ENCODE peak calls at places on chromosomes 1 and 21, in seven cellular contexts. One of them, this sample, is unnamed.

GRCh38 chr1:93324486-93325464 is 20.9 kb upstream of the DR1 start:
- DNase-seq in ovary: no peak
- DNase-seq in left lung: no peak
- DNase-seq in IMR-90: peak; percentile 81
- DNase-seq in colonic mucosa: no peak
- DNase-seq in H9: no peak
- DNase-seq in CD8-positive, alpha-beta T cell: no peak
- DNase-seq in this sample: no peak

GRCh38 chr1:162471290-162471853 is 26.2 kb upstream of the UHMK1 start:
- DNase-seq in ovary: no peak
- DNase-seq in left lung: no peak
- DNase-seq in IMR-90: no peak
- DNase-seq in colonic mucosa: no peak
- DNase-seq in H9: no peak
- DNase-seq in CD8-positive, alpha-beta T cell: no peak
- DNase-seq in this sample: no peak

GRCh38 chr1:207088731-207089626 is at the start of gene C4BPB:
- DNase-seq in ovary: no peak
- DNase-seq in left lung: no peak
- DNase-seq in IMR-90: no peak
- DNase-seq in colonic mucosa: peak; percentile 76
- DNase-seq in H9: no peak
- DNase-seq in CD8-positive, alpha-beta T cell: no peak
- DNase-seq in this sample: no peak

GRCh38 chr21:33949516-33950424 is 34.2 kb upstream of the ATP5PO start:
- DNase-seq in ovary: no peak
- DNase-seq in left lung: no peak
- DNase-seq in IMR-90: no peak
- DNase-seq in colonic mucosa: no peak
- DNase-seq in H9: no peak
- DNase-seq in CD8-positive, alpha-beta T cell: peak; percentile 59
- DNase-seq in this sample: no peak

GRCh38 chr1:212288614-212289013 is 3.4 kb downstream of the PPP2R5A start:
- DNase-seq in ovary: no peak
- DNase-seq in left lung: no peak
- DNase-seq in IMR-90: peak; percentile 79
- DNase-seq in colonic mucosa: no peak
- DNase-seq in H9: no peak
- DNase-seq in CD8-positive, alpha-beta T cell: no peak
- DNase-seq in this sample: no peak

GRCh38 chr1:210248341-210248740 is 15.7 kb downstream of the SERTAD4 start:
- DNase-seq in ovary: no peak
- DNase-seq in left lung: no peak
- DNase-seq in IMR-90: no peak
- DNase-seq in colonic mucosa: no peak
- DNase-seq in H9: no peak
- DNase-seq in CD8-positive, alpha-beta T cell: no peak
- DNase-seq in this sample: no peak

GRCh38 chr1:198232407-198232806 is 75.6 kb downstream of the NEK7 start:
- DNase-seq in ovary: no peak
- DNase-seq in left lung: no peak
- DNase-seq in IMR-90: peak; percentile 6
- DNase-seq in colonic mucosa: no peak
- DNase-seq in H9: no peak
- DNase-seq in CD8-positive, alpha-beta T cell: no peak
- DNase-seq in this sample: no peak

GRCh38 chr1:210362526-210362925 is 33.8 kb downstream of the HHAT start:
- DNase-seq in ovary: no peak
- DNase-seq in left lung: no peak
- DNase-seq in IMR-90: peak; percentile 61
- DNase-seq in colonic mucosa: peak; percentile 20
- DNase-seq in H9: no peak
- DNase-seq in CD8-positive, alpha-beta T cell: no peak
- DNase-seq in this sample: no peak

GRCh38 chr1:66809736-66810326 is 8.8 kb upstream of the INSL5 start:
- DNase-seq in ovary: no peak
- DNase-seq in left lung: no peak
- DNase-seq in IMR-90: peak; percentile 22
- DNase-seq in colonic mucosa: no peak
- DNase-seq in H9: no peak
- DNase-seq in CD8-positive, alpha-beta T cell: no peak
- DNase-seq in this sample: no peak

GRCh38 chr1:165592945-165593823 is 37.9 kb upstream of the MGST3 start:
- DNase-seq in ovary: peak; percentile 76
- DNase-seq in left lung: no peak
- DNase-seq in IMR-90: peak; percentile 76
- DNase-seq in colonic mucosa: peak; percentile 78
- DNase-seq in H9: peak; percentile 61
- DNase-seq in CD8-positive, alpha-beta T cell: peak; percentile 81
- DNase-seq in this sample: peak; percentile 66

GRCh38 chr1:15684468-15685283 is 556 bp downstream of the PLEKHM2 start:
- DNase-seq in ovary: peak; percentile 49
- DNase-seq in left lung: peak; percentile 87
- DNase-seq in IMR-90: no peak
- DNase-seq in colonic mucosa: peak; percentile 45
- DNase-seq in H9: peak; percentile 38
- DNase-seq in CD8-positive, alpha-beta T cell: peak; percentile 27
- DNase-seq in this sample: no peak

GRCh38 chr1:36934061-36934460 is 100.3 kb downstream of the GRIK3 start:
- DNase-seq in ovary: no peak
- DNase-seq in left lung: no peak
- DNase-seq in IMR-90: no peak
- DNase-seq in colonic mucosa: no peak
- DNase-seq in H9: no peak
- DNase-seq in CD8-positive, alpha-beta T cell: no peak
- DNase-seq in this sample: no peak

GRCh38 chr1:167791281-167792209 is 69.8 kb downstream of the MPZL1 start:
- DNase-seq in ovary: peak; percentile 30
- DNase-seq in left lung: no peak
- DNase-seq in IMR-90: peak; percentile 99
- DNase-seq in colonic mucosa: peak; percentile 40
- DNase-seq in H9: no peak
- DNase-seq in CD8-positive, alpha-beta T cell: no peak
- DNase-seq in this sample: no peak

GRCh38 chr1:186454996-186455395 is 5.9 kb downstream of the PDC start:
- DNase-seq in ovary: no peak
- DNase-seq in left lung: no peak
- DNase-seq in IMR-90: no peak
- DNase-seq in colonic mucosa: no peak
- DNase-seq in H9: no peak
- DNase-seq in CD8-positive, alpha-beta T cell: no peak
- DNase-seq in this sample: no peak

GRCh38 chr1:201647722-201648065 is 108.8 kb downstream of the NAV1 start:
- DNase-seq in ovary: no peak
- DNase-seq in left lung: no peak
- DNase-seq in IMR-90: no peak
- DNase-seq in colonic mucosa: no peak
- DNase-seq in H9: no peak
- DNase-seq in CD8-positive, alpha-beta T cell: no peak
- DNase-seq in this sample: no peak

GRCh38 chr1:167489581-167490340 is 28.6 kb downstream of the CD247 start:
- DNase-seq in ovary: no peak
- DNase-seq in left lung: no peak
- DNase-seq in IMR-90: no peak
- DNase-seq in colonic mucosa: no peak
- DNase-seq in H9: peak; percentile 74
- DNase-seq in CD8-positive, alpha-beta T cell: peak; percentile 46
- DNase-seq in this sample: peak; percentile 40

GRCh38 chr1:216119600-216119999 is 303.6 kb downstream of the USH2A start:
- DNase-seq in ovary: no peak
- DNase-seq in left lung: no peak
- DNase-seq in IMR-90: peak; percentile 50
- DNase-seq in colonic mucosa: no peak
- DNase-seq in H9: no peak
- DNase-seq in CD8-positive, alpha-beta T cell: no peak
- DNase-seq in this sample: no peak

GRCh38 chr1:38953433-38953860 is 11.8 kb upstream of the RHBDL2 start:
- DNase-seq in ovary: no peak
- DNase-seq in left lung: no peak
- DNase-seq in IMR-90: no peak
- DNase-seq in colonic mucosa: no peak
- DNase-seq in H9: peak; percentile 73
- DNase-seq in CD8-positive, alpha-beta T cell: no peak
- DNase-seq in this sample: no peak

GRCh38 chr1:18949689-18950414 is 6.6 kb downstream of the IFFO2 start:
- DNase-seq in ovary: no peak
- DNase-seq in left lung: no peak
- DNase-seq in IMR-90: peak; percentile 55
- DNase-seq in colonic mucosa: no peak
- DNase-seq in H9: peak; percentile 68
- DNase-seq in CD8-positive, alpha-beta T cell: no peak
- DNase-seq in this sample: no peak

GRCh38 chr1:31764307-31765040 is at the start of gene ADGRB2:
- DNase-seq in ovary: peak; percentile 50
- DNase-seq in left lung: peak; percentile 72
- DNase-seq in IMR-90: no peak
- DNase-seq in colonic mucosa: no peak
- DNase-seq in H9: peak; percentile 61
- DNase-seq in CD8-positive, alpha-beta T cell: peak; percentile 32
- DNase-seq in this sample: no peak

GRCh38 chr1:234934611-234935033 is 194.0 kb downstream of the TOMM20 start:
- DNase-seq in ovary: no peak
- DNase-seq in left lung: no peak
- DNase-seq in IMR-90: peak; percentile 99
- DNase-seq in colonic mucosa: peak; percentile 15
- DNase-seq in H9: peak; percentile 6
- DNase-seq in CD8-positive, alpha-beta T cell: no peak
- DNase-seq in this sample: no peak

GRCh38 chr1:56978819-56979218 is 13.0 kb upstream of the C8B start:
- DNase-seq in ovary: no peak
- DNase-seq in left lung: no peak
- DNase-seq in IMR-90: no peak
- DNase-seq in colonic mucosa: no peak
- DNase-seq in H9: peak; percentile 39
- DNase-seq in CD8-positive, alpha-beta T cell: no peak
- DNase-seq in this sample: no peak

DNA sequence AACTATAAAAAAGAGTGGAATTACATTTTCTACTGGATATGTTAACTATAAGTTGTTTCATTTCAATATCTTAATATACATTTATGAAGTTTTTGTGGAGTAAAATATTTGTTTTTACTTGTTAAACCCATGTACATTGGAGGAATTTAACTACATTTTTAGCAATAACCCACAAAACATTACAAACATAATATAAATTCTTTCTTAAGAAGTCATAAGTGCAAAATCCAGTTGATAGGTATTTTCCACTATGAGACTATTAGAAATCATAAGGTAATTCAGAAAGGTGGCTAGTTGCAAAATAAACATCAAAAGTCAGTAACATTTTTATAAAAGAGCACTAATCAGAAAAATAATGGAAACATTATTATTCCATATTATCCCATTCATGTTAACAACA is 73.9 kb upstream of the RRP15 start:
- DNase-seq in ovary: no peak
- DNase-seq in left lung: no peak
- DNase-seq in IMR-90: peak; percentile 23
- DNase-seq in colonic mucosa: no peak
- DNase-seq in H9: no peak
- DNase-seq in CD8-positive, alpha-beta T cell: no peak
- DNase-seq in this sample: no peak
- H3K9me3 ChIP-seq in ovary: no peaks in the 10 kb centered on the region
- H3K9me3 ChIP-seq in left lung: no peaks in the 10 kb centered on the region
- H3K9me3 ChIP-seq in IMR-90: no peaks in the 10 kb centered on the region
- H3K9me3 ChIP-seq in colonic mucosa: no peaks in the 10 kb centered on the region
- H3K9me3 ChIP-seq in H9: no peaks in the 10 kb centered on the region
- H3K9me3 ChIP-seq in CD8-positive, alpha-beta T cell: no peaks in the 10 kb centered on the region
- H3K9me3 ChIP-seq in this sample: no peaks in the 10 kb centered on the region

DNA sequence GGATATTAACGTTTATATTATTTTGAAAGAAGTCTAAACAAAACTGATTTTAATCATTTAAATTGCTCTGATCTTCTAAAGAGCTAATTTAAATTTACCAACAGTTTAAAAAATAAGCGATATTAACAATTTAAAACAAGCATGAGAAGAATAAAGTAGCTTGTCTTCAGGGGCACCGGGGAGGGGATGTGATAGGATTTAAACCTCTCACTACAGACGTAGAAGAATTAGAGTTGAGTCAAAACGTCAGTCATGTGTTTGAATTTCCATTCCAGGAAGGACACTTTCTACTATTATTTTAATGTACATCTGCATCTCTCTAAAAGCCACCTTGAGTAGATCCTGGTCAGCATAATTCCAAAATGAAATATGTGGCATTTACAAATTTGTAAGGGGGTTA is 58.2 kb upstream of the TPTE start:
- DNase-seq in ovary: no peak
- DNase-seq in left lung: no peak
- DNase-seq in IMR-90: no peak
- DNase-seq in colonic mucosa: no peak
- DNase-seq in H9: no peak
- DNase-seq in CD8-positive, alpha-beta T cell: no peak
- DNase-seq in this sample: no peak
- H3K9me3 ChIP-seq in ovary: no peaks in the 10 kb centered on the region
- H3K9me3 ChIP-seq in left lung: peaks cover 36% of the 10 kb centered on the region
- H3K9me3 ChIP-seq in IMR-90: peaks cover 23% of the 10 kb centered on the region
- H3K9me3 ChIP-seq in colonic mucosa: no peaks in the 10 kb centered on the region
- H3K9me3 ChIP-seq in H9: peaks cover 88% of the 10 kb centered on the region
- H3K9me3 ChIP-seq in CD8-positive, alpha-beta T cell: no peaks in the 10 kb centered on the region
- H3K9me3 ChIP-seq in this sample: no peaks in the 10 kb centered on the region

GRCh38 chr21:30468912-30469812 is 11.0 kb downstream of the KRTAP19-1 start:
- DNase-seq in ovary: no peak
- DNase-seq in left lung: no peak
- DNase-seq in IMR-90: no peak
- DNase-seq in colonic mucosa: no peak
- DNase-seq in H9: no peak
- DNase-seq in CD8-positive, alpha-beta T cell: no peak
- DNase-seq in this sample: no peak
- H3K9me3 ChIP-seq in ovary: no peaks in the 10 kb centered on the region
- H3K9me3 ChIP-seq in left lung: no peaks in the 10 kb centered on the region
- H3K9me3 ChIP-seq in IMR-90: peaks cover 4% of the 10 kb centered on the region
- H3K9me3 ChIP-seq in colonic mucosa: no peaks in the 10 kb centered on the region
- H3K9me3 ChIP-seq in H9: no peaks in the 10 kb centered on the region
- H3K9me3 ChIP-seq in CD8-positive, alpha-beta T cell: no peaks in the 10 kb centered on the region
- H3K9me3 ChIP-seq in this sample: no peaks in the 10 kb centered on the region

GRCh38 chr1:246971322-246971721 is 36.5 kb downstream of the ZNF695 start:
- DNase-seq in ovary: peak; percentile 73
- DNase-seq in left lung: peak; percentile 78
- DNase-seq in IMR-90: peak; percentile 13
- DNase-seq in colonic mucosa: peak; percentile 24
- DNase-seq in H9: peak; percentile 73
- DNase-seq in CD8-positive, alpha-beta T cell: peak; percentile 35
- DNase-seq in this sample: no peak

GRCh38 chr1:246971969-246972368 is 35.9 kb downstream of the ZNF695 start:
- DNase-seq in ovary: no peak
- DNase-seq in left lung: no peak
- DNase-seq in IMR-90: no peak
- DNase-seq in colonic mucosa: no peak
- DNase-seq in H9: peak; percentile 72
- DNase-seq in CD8-positive, alpha-beta T cell: no peak
- DNase-seq in this sample: no peak

GRCh38 chr1:246966502-246966901 is 34.8 kb upstream of the AHCTF1 start:
- DNase-seq in ovary: no peak
- DNase-seq in left lung: no peak
- DNase-seq in IMR-90: no peak
- DNase-seq in colonic mucosa: no peak
- DNase-seq in H9: no peak
- DNase-seq in CD8-positive, alpha-beta T cell: no peak
- DNase-seq in this sample: no peak

DNA sequence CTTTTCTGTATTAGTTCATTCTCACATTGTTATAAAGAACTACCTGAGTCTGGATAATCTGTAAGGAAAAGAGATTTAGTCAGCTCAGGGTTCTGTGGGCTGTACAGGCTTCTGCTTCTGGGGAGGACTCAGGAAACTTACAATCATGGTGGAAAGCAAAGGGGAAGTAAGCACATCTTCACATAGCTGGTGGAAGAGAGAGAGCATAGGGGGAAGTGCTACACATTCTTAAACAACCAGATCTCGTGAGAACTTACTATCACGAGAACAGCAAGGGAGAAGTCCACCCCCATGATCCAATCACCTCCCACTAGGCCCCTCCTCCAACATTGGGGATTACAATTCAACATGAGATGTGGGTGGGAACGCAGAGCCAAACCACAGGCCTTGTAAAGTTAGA is 37.9 kb upstream of the AHCTF1 start:
- DNase-seq in ovary: no peak
- DNase-seq in left lung: no peak
- DNase-seq in IMR-90: no peak
- DNase-seq in colonic mucosa: no peak
- DNase-seq in H9: no peak
- DNase-seq in CD8-positive, alpha-beta T cell: no peak
- DNase-seq in this sample: no peak
- H3K9me3 ChIP-seq in ovary: no peaks in the 10 kb centered on the region
- H3K9me3 ChIP-seq in left lung: peaks cover 48% of the 10 kb centered on the region
- H3K9me3 ChIP-seq in IMR-90: peaks cover 8% of the 10 kb centered on the region
- H3K9me3 ChIP-seq in colonic mucosa: no peaks in the 10 kb centered on the region
- H3K9me3 ChIP-seq in H9: peaks cover 16% of the 10 kb centered on the region
- H3K9me3 ChIP-seq in CD8-positive, alpha-beta T cell: peaks cover 5% of the 10 kb centered on the region
- H3K9me3 ChIP-seq in this sample: no peaks in the 10 kb centered on the region

This sample was measured in T-helper 17 cell.